ENCODE peak calls at places on chromosomes 6 and 20, in ten cellular contexts. One of them, this sample, is unnamed.

GRCh38 chr6:125002090-125002741 is 40.0 kb downstream of the RNF217 start:
- DNase-seq in cardiac muscle cell: peak; percentile 76
- DNase-seq in uterus: no peak
- DNase-seq in PC-3: no peak
- DNase-seq in left ventricle myocardium inferior: no peak
- DNase-seq in upper lobe of right lung: no peak
- DNase-seq in tibial artery: no peak
- DNase-seq in left lung: no peak
- DNase-seq in tibial nerve: no peak
- DNase-seq in lower lobe of right lung: no peak
- DNase-seq in this sample: no peak

GRCh38 chr6:64504509-64504908 is 868.9 kb downstream of the PHF3 start:
- DNase-seq in cardiac muscle cell: peak; percentile 46
- DNase-seq in uterus: no peak
- DNase-seq in PC-3: peak; percentile 73
- DNase-seq in left ventricle myocardium inferior: no peak
- DNase-seq in upper lobe of right lung: no peak
- DNase-seq in tibial artery: no peak
- DNase-seq in left lung: no peak
- DNase-seq in tibial nerve: no peak
- DNase-seq in lower lobe of right lung: no peak
- DNase-seq in this sample: no peak

GRCh38 chr20:63658749-63659187 is 656 bp downstream of the RTEL1 start:
- DNase-seq in cardiac muscle cell: peak; percentile 67
- DNase-seq in uterus: no peak
- DNase-seq in PC-3: no peak
- DNase-seq in left ventricle myocardium inferior: peak; percentile 41
- DNase-seq in upper lobe of right lung: peak; percentile 76
- DNase-seq in tibial artery: no peak
- DNase-seq in left lung: no peak
- DNase-seq in tibial nerve: no peak
- DNase-seq in lower lobe of right lung: peak; percentile 69
- DNase-seq in this sample: no peak

GRCh38 chr20:59765599-59766177 is 161.3 kb downstream of the PHACTR3 start:
- DNase-seq in cardiac muscle cell: peak; percentile 1
- DNase-seq in uterus: no peak
- DNase-seq in PC-3: peak; percentile 28
- DNase-seq in left ventricle myocardium inferior: no peak
- DNase-seq in upper lobe of right lung: no peak
- DNase-seq in tibial artery: no peak
- DNase-seq in left lung: no peak
- DNase-seq in tibial nerve: no peak
- DNase-seq in lower lobe of right lung: no peak
- DNase-seq in this sample: no peak

GRCh38 chr6:18053555-18054445 is 66.4 kb upstream of the KIF13A start:
- DNase-seq in cardiac muscle cell: no peak
- DNase-seq in uterus: no peak
- DNase-seq in PC-3: peak; percentile 8
- DNase-seq in left ventricle myocardium inferior: no peak
- DNase-seq in upper lobe of right lung: no peak
- DNase-seq in tibial artery: no peak
- DNase-seq in left lung: no peak
- DNase-seq in tibial nerve: no peak
- DNase-seq in lower lobe of right lung: no peak
- DNase-seq in this sample: no peak

GRCh38 chr6:94859924-94860323 is 717.4 kb upstream of the MANEA start:
- DNase-seq in cardiac muscle cell: no peak
- DNase-seq in uterus: no peak
- DNase-seq in PC-3: no peak
- DNase-seq in left ventricle myocardium inferior: no peak
- DNase-seq in upper lobe of right lung: no peak
- DNase-seq in tibial artery: no peak
- DNase-seq in left lung: no peak
- DNase-seq in tibial nerve: no peak
- DNase-seq in lower lobe of right lung: no peak
- DNase-seq in this sample: no peak

GRCh38 chr20:11850901-11851300 is 66.8 kb upstream of the BTBD3 start:
- DNase-seq in cardiac muscle cell: peak; percentile 21
- DNase-seq in uterus: no peak
- DNase-seq in PC-3: peak; percentile 47
- DNase-seq in left ventricle myocardium inferior: no peak
- DNase-seq in upper lobe of right lung: no peak
- DNase-seq in tibial artery: no peak
- DNase-seq in left lung: no peak
- DNase-seq in tibial nerve: no peak
- DNase-seq in lower lobe of right lung: no peak
- DNase-seq in this sample: no peak

GRCh38 chr6:65908065-65908464 is 201.0 kb upstream of the EYS start:
- DNase-seq in cardiac muscle cell: no peak
- DNase-seq in uterus: no peak
- DNase-seq in PC-3: no peak
- DNase-seq in left ventricle myocardium inferior: no peak
- DNase-seq in upper lobe of right lung: no peak
- DNase-seq in tibial artery: no peak
- DNase-seq in left lung: no peak
- DNase-seq in tibial nerve: no peak
- DNase-seq in lower lobe of right lung: no peak
- DNase-seq in this sample: no peak

GRCh38 chr6:135162678-135163439 is 18.2 kb upstream of the MYB start:
- DNase-seq in cardiac muscle cell: peak; percentile 54
- DNase-seq in uterus: no peak
- DNase-seq in PC-3: peak; percentile 55
- DNase-seq in left ventricle myocardium inferior: no peak
- DNase-seq in upper lobe of right lung: no peak
- DNase-seq in tibial artery: no peak
- DNase-seq in left lung: no peak
- DNase-seq in tibial nerve: no peak
- DNase-seq in lower lobe of right lung: no peak
- DNase-seq in this sample: no peak

GRCh38 chr20:12925214-12925755 is 83.5 kb upstream of the SPTLC3 start:
- DNase-seq in cardiac muscle cell: peak; percentile 89
- DNase-seq in uterus: peak; percentile 20
- DNase-seq in PC-3: peak; percentile 92
- DNase-seq in left ventricle myocardium inferior: no peak
- DNase-seq in upper lobe of right lung: no peak
- DNase-seq in tibial artery: peak; percentile 30
- DNase-seq in left lung: no peak
- DNase-seq in tibial nerve: no peak
- DNase-seq in lower lobe of right lung: no peak
- DNase-seq in this sample: no peak

GRCh38 chr6:115643762-115644161 is 416.9 kb downstream of the FRK start:
- DNase-seq in cardiac muscle cell: peak; percentile 66
- DNase-seq in uterus: no peak
- DNase-seq in PC-3: peak; percentile 66
- DNase-seq in left ventricle myocardium inferior: no peak
- DNase-seq in upper lobe of right lung: no peak
- DNase-seq in tibial artery: no peak
- DNase-seq in left lung: no peak
- DNase-seq in tibial nerve: no peak
- DNase-seq in lower lobe of right lung: no peak
- DNase-seq in this sample: no peak

GRCh38 chr20:6863355-6863754 is 95.9 kb downstream of the BMP2 start:
- DNase-seq in cardiac muscle cell: no peak
- DNase-seq in uterus: no peak
- DNase-seq in PC-3: no peak
- DNase-seq in left ventricle myocardium inferior: no peak
- DNase-seq in upper lobe of right lung: no peak
- DNase-seq in tibial artery: no peak
- DNase-seq in left lung: no peak
- DNase-seq in tibial nerve: no peak
- DNase-seq in lower lobe of right lung: no peak
- DNase-seq in this sample: no peak

GRCh38 chr20:13341737-13342393 is 120.8 kb downstream of the ISM1 start:
- DNase-seq in cardiac muscle cell: no peak
- DNase-seq in uterus: no peak
- DNase-seq in PC-3: no peak
- DNase-seq in left ventricle myocardium inferior: no peak
- DNase-seq in upper lobe of right lung: no peak
- DNase-seq in tibial artery: no peak
- DNase-seq in left lung: no peak
- DNase-seq in tibial nerve: no peak
- DNase-seq in lower lobe of right lung: no peak
- DNase-seq in this sample: no peak

GRCh38 chr20:31678389-31679356 is 41.0 kb downstream of the COX4I2 start:
- DNase-seq in cardiac muscle cell: peak; percentile 67
- DNase-seq in uterus: no peak
- DNase-seq in PC-3: peak; percentile 2
- DNase-seq in left ventricle myocardium inferior: no peak
- DNase-seq in upper lobe of right lung: no peak
- DNase-seq in tibial artery: no peak
- DNase-seq in left lung: no peak
- DNase-seq in tibial nerve: no peak
- DNase-seq in lower lobe of right lung: no peak
- DNase-seq in this sample: no peak

GRCh38 chr20:33863440-33864323 is 52.5 kb downstream of the CHMP4B start:
- DNase-seq in cardiac muscle cell: peak; percentile 20
- DNase-seq in uterus: no peak
- DNase-seq in PC-3: no peak
- DNase-seq in left ventricle myocardium inferior: no peak
- DNase-seq in upper lobe of right lung: no peak
- DNase-seq in tibial artery: no peak
- DNase-seq in left lung: no peak
- DNase-seq in tibial nerve: no peak
- DNase-seq in lower lobe of right lung: no peak
- DNase-seq in this sample: no peak

GRCh38 chr20:44702776-44703175 is 12.4 kb upstream of the CCN5 start:
- DNase-seq in cardiac muscle cell: peak; percentile 99
- DNase-seq in uterus: peak; percentile 87
- DNase-seq in PC-3: no peak
- DNase-seq in left ventricle myocardium inferior: peak; percentile 91
- DNase-seq in upper lobe of right lung: peak; percentile 80
- DNase-seq in tibial artery: peak; percentile 96
- DNase-seq in left lung: peak; percentile 81
- DNase-seq in tibial nerve: peak; percentile 80
- DNase-seq in lower lobe of right lung: peak; percentile 73
- DNase-seq in this sample: peak; percentile 96

GRCh38 chr6:157528931-157529653 is 148.1 kb downstream of the ZDHHC14 start:
- DNase-seq in cardiac muscle cell: peak; percentile 53
- DNase-seq in uterus: peak; percentile 49
- DNase-seq in PC-3: peak; percentile 23
- DNase-seq in left ventricle myocardium inferior: no peak
- DNase-seq in upper lobe of right lung: no peak
- DNase-seq in tibial artery: peak; percentile 91
- DNase-seq in left lung: no peak
- DNase-seq in tibial nerve: peak; percentile 40
- DNase-seq in lower lobe of right lung: no peak
- DNase-seq in this sample: no peak

GRCh38 chr6:21738180-21739094 is 144.9 kb downstream of the SOX4 start:
- DNase-seq in cardiac muscle cell: no peak
- DNase-seq in uterus: no peak
- DNase-seq in PC-3: peak; percentile 93
- DNase-seq in left ventricle myocardium inferior: no peak
- DNase-seq in upper lobe of right lung: no peak
- DNase-seq in tibial artery: no peak
- DNase-seq in left lung: no peak
- DNase-seq in tibial nerve: no peak
- DNase-seq in lower lobe of right lung: no peak
- DNase-seq in this sample: no peak

GRCh38 chr20:22568872-22569344 is 15.5 kb downstream of the FOXA2 start:
- DNase-seq in cardiac muscle cell: no peak
- DNase-seq in uterus: no peak
- DNase-seq in PC-3: no peak
- DNase-seq in left ventricle myocardium inferior: no peak
- DNase-seq in upper lobe of right lung: peak; percentile 73
- DNase-seq in tibial artery: no peak
- DNase-seq in left lung: no peak
- DNase-seq in tibial nerve: no peak
- DNase-seq in lower lobe of right lung: peak; percentile 51
- DNase-seq in this sample: no peak
- H3K4me1 ChIP-seq in cardiac muscle cell: no peaks in the 10 kb centered on the region
- H3K4me1 ChIP-seq in uterus: no peaks in the 10 kb centered on the region
- H3K4me1 ChIP-seq in PC-3: no peaks in the 10 kb centered on the region
- H3K4me1 ChIP-seq in left ventricle myocardium inferior: peaks cover 13% of the 10 kb centered on the region
- H3K4me1 ChIP-seq in upper lobe of right lung: no peaks in the 10 kb centered on the region
- H3K4me1 ChIP-seq in tibial artery: peaks cover 13% of the 10 kb centered on the region
- H3K4me1 ChIP-seq in left lung: no peaks in the 10 kb centered on the region
- H3K4me1 ChIP-seq in tibial nerve: no peaks in the 10 kb centered on the region
- H3K4me1 ChIP-seq in lower lobe of right lung: no peaks in the 10 kb centered on the region
- H3K4me1 ChIP-seq in this sample: no peaks in the 10 kb centered on the region

GRCh38 chr6:111606620-111607115 is 990 bp upstream of the TRAF3IP2 start:
- DNase-seq in cardiac muscle cell: peak; percentile 22
- DNase-seq in uterus: no peak
- DNase-seq in PC-3: no peak
- DNase-seq in left ventricle myocardium inferior: no peak
- DNase-seq in upper lobe of right lung: no peak
- DNase-seq in tibial artery: no peak
- DNase-seq in left lung: no peak
- DNase-seq in tibial nerve: no peak
- DNase-seq in lower lobe of right lung: no peak
- DNase-seq in this sample: no peak
- H3K4me3 ChIP-seq in cardiac muscle cell: peak overlapping the region; percentile 35
- H3K4me3 ChIP-seq in uterus: peak overlapping the region; percentile 53
- H3K4me3 ChIP-seq in PC-3: peak overlapping the region; percentile 89
- H3K4me3 ChIP-seq in left ventricle myocardium inferior: peak overlapping the region; percentile 72
- H3K4me3 ChIP-seq in upper lobe of right lung: peak overlapping the region; percentile 68
- H3K4me3 ChIP-seq in tibial artery: peak overlapping the region; percentile 55
- H3K4me3 ChIP-seq in left lung: peak overlapping the region; percentile 46
- H3K4me3 ChIP-seq in tibial nerve: no peak overlapping the region
- H3K4me3 ChIP-seq in lower lobe of right lung: peak overlapping the region; percentile 61
- H3K4me3 ChIP-seq in this sample: peak overlapping the region; percentile 64

DNA sequence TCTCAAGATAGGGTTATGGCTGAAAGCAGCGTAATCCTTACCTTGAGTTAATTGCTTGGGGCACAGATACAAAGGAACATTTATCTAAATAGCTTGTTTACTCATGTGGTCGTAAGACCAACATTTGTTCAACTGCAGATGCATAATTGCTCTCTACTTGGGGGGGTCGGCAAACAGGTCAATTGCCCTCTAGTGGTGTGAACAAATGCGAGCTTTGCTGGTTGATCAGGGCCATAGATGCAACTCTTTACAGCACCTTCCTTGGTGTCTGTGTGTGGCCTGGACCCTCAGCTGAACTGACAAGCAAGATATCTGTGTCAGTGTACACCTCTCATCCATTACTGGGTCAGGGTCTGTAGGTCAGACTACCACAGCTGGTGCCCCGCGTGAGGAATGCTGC is 24.1 kb downstream of the HLA-DPA1 start:
- DNase-seq in cardiac muscle cell: no peak
- DNase-seq in uterus: no peak
- DNase-seq in PC-3: no peak
- DNase-seq in left ventricle myocardium inferior: no peak
- DNase-seq in upper lobe of right lung: no peak
- DNase-seq in tibial artery: no peak
- DNase-seq in left lung: no peak
- DNase-seq in tibial nerve: no peak
- DNase-seq in lower lobe of right lung: no peak
- DNase-seq in this sample: no peak
- TF ChIP-seq CTCF in cardiac muscle cell: peak; percentile 24
- TF ChIP-seq CTCF in uterus: no peak
- TF ChIP-seq CTCF in PC-3: peak; percentile 53
- TF ChIP-seq CTCF in left ventricle myocardium inferior: peak; percentile 31
- TF ChIP-seq CTCF in upper lobe of right lung: peak; percentile 14
- TF ChIP-seq CTCF in tibial artery: no peak
- TF ChIP-seq CTCF in left lung: no peak
- TF ChIP-seq CTCF in tibial nerve: no peak
- TF ChIP-seq CTCF in lower lobe of right lung: peak; percentile 20
- TF ChIP-seq CTCF in this sample: no peak

DNA sequence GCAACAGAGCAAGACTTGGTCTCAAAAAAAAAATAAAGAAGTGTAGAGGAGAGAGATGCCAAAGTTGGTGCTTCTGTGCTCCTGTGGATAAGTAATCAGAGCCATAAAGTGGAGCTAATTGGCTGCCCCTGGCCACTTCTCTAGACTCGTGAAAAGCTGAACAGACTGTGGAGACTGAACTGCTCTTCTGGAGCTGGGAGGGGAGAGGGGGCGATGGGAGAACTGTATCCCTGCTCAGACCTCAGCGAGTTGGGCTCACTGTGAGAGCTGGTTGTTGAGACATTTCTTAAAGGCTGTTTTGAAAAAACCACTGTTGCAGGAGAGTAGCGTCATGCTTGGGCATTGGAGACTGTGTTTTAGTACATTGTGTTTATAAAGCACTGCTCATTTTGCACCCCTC is 125.7 kb downstream of the TCP11 start:
- DNase-seq in cardiac muscle cell: no peak
- DNase-seq in uterus: no peak
- DNase-seq in PC-3: no peak
- DNase-seq in left ventricle myocardium inferior: no peak
- DNase-seq in upper lobe of right lung: no peak
- DNase-seq in tibial artery: no peak
- DNase-seq in left lung: no peak
- DNase-seq in tibial nerve: no peak
- DNase-seq in lower lobe of right lung: no peak
- DNase-seq in this sample: no peak
- H3K4me1 ChIP-seq in cardiac muscle cell: peaks cover 50% of the 10 kb centered on the region
- H3K4me1 ChIP-seq in uterus: no peaks in the 10 kb centered on the region
- H3K4me1 ChIP-seq in PC-3: peaks cover 20% of the 10 kb centered on the region
- H3K4me1 ChIP-seq in left ventricle myocardium inferior: peaks cover 80% of the 10 kb centered on the region
- H3K4me1 ChIP-seq in upper lobe of right lung: peaks cover 20% of the 10 kb centered on the region
- H3K4me1 ChIP-seq in tibial artery: peaks cover 47% of the 10 kb centered on the region
- H3K4me1 ChIP-seq in left lung: peaks cover 46% of the 10 kb centered on the region
- H3K4me1 ChIP-seq in tibial nerve: no peaks in the 10 kb centered on the region
- H3K4me1 ChIP-seq in lower lobe of right lung: peaks cover 60% of the 10 kb centered on the region
- H3K4me1 ChIP-seq in this sample: peaks cover 3% of the 10 kb centered on the region

This sample was measured in ascending aorta.